ENCODE peak calls at places on chromosomes 13 and 19, in five cellular contexts. R is PC-9, E is upper lobe of right lung, Y is psoas muscle, L is stomach. J is an unnamed sample.

GRCh38 chr19:40610396-40611064 is 9.4 kb downstream of the LTBP4 start:
- DNase-seq in L (peak; percentile 77), R (no peak), E (peak; percentile 87), Y (peak; percentile 88), J (no peak)

GRCh38 chr19:57406516-57407123 is 4.3 kb upstream of the ZNF17 start:
- DNase-seq in E (peak; percentile 77), L (peak; percentile 34), Y (peak; percentile 62), R (peak; percentile 61), J (peak; percentile 69)

GRCh38 chr13:93552596-93552995 is 326.0 kb downstream of the GPC6 start:
- DNase-seq in L (no peak), R (no peak), E (no peak), Y (no peak), J (no peak)

GRCh38 chr13:95300625-95301134 is 571 bp downstream of the ABCC4 start:
- DNase-seq in R (no peak), L (peak; percentile 30), Y (peak; percentile 66), E (peak; percentile 85), J (peak; percentile 58)

GRCh38 chr13:22428188-22428828 is 752.5 kb upstream of the SGCG start:
- DNase-seq in L (no peak), E (no peak), Y (no peak), R (no peak), J (no peak)

GRCh38 chr19:57719424-57719823 is 8.0 kb downstream of the ZNF671 start:
- DNase-seq in Y (no peak), E (no peak), R (no peak), L (no peak), J (no peak)

GRCh38 chr13:29758591-29759114 is 91.8 kb downstream of the UBL3 start:
- DNase-seq in R (peak; percentile 73), E (peak; percentile 81), L (peak; percentile 35), Y (no peak), J (no peak)

GRCh38 chr13:97946951-97947588 is 6.4 kb upstream of the IPO5 start:
- DNase-seq in L (no peak), Y (no peak), R (peak; percentile 91), E (no peak), J (peak; percentile 92)

GRCh38 chr13:29438772-29439171 is 156.7 kb downstream of the SLC7A1 start:
- DNase-seq in L (no peak), R (no peak), E (no peak), Y (no peak), J (no peak)

GRCh38 chr19:23783634-23784033 is 24.9 kb upstream of the ZNF681 start:
- DNase-seq in Y (no peak), R (no peak), E (no peak), L (no peak), J (no peak)

GRCh38 chr19:16836115-16836905 is 7.1 kb downstream of the SIN3B start:
- DNase-seq in R (no peak), E (no peak), L (no peak), Y (no peak), J (no peak)

GRCh38 chr19:45079063-45079910 is at the start of gene GEMIN7:
- DNase-seq in Y (peak; percentile 89), L (peak; percentile 84), R (peak; percentile 64), E (peak; percentile 89), J (peak; percentile 67)

GRCh38 chr13:42991892-42992584 is at the start of gene EPSTI1:
- DNase-seq in R (no peak), L (peak; percentile 75), Y (peak; percentile 70), E (peak; percentile 85), J (peak; percentile 53)

GRCh38 chr13:54949735-54950134 is 1921.1 kb downstream of the OLFM4 start:
- DNase-seq in Y (no peak), E (no peak), L (no peak), R (no peak), J (peak; percentile 26)

GRCh38 chr13:54092686-54093085 is 1064.1 kb downstream of the OLFM4 start:
- DNase-seq in R (no peak), E (no peak), L (no peak), Y (no peak), J (no peak)

GRCh38 chr13:50707533-50708096 is 135.9 kb downstream of the DLEU7 start:
- DNase-seq in L (no peak), E (no peak), R (no peak), Y (no peak), J (no peak)

GRCh38 chr19:2733930-2734588 is 5.8 kb downstream of the SLC39A3 start:
- DNase-seq in E (no peak), L (no peak), Y (peak; percentile 34), R (no peak), J (peak; percentile 42)

GRCh38 chr19:14039181-14039580 is 7.6 kb downstream of the IL27RA start:
- DNase-seq in E (no peak), Y (no peak), R (no peak), L (no peak), J (no peak)

GRCh38 chr19:6381030-6381750 is 5.5 kb upstream of the PSPN start:
- DNase-seq in R (no peak), Y (no peak), E (no peak), L (no peak), J (no peak)

GRCh38 chr13:66680031-66680430 is 550.1 kb downstream of the PCDH9 start:
- DNase-seq in L (no peak), Y (no peak), R (no peak), E (no peak), J (no peak)

GRCh38 chr13:104954210-104954609 is 1581.3 kb downstream of the EFNB2 start:
- DNase-seq in E (no peak), L (no peak), R (peak; percentile 39), Y (no peak), J (no peak)

GRCh38 chr13:90641884-90642283 is 705.6 kb upstream of the MIR17HG start:
- DNase-seq in E (no peak), R (no peak), Y (no peak), L (no peak), J (no peak)

GRCh38 chr13:82867284-82867683 is 1015.0 kb downstream of the SLITRK1 start:
- DNase-seq in R (no peak), L (no peak), E (no peak), Y (no peak), J (no peak)

GRCh38 chr13:41512441-41512840 is 55.1 kb downstream of the RGCC start:
- DNase-seq in R (no peak), Y (no peak), L (no peak), E (no peak), J (no peak)

GRCh38 chr19:55552206-55552605 is 6.9 kb upstream of the SBK3 start:
- DNase-seq in R (no peak), Y (no peak), E (no peak), L (no peak), J (no peak)

GRCh38 chr13:51925865-51926527 is 64.2 kb downstream of the CCDC70 start:
- DNase-seq in E (no peak), R (no peak), Y (no peak), L (no peak), J (no peak)

GRCh38 chr13:51921790-51922740 is 60.3 kb downstream of the CCDC70 start:
- DNase-seq in E (no peak), L (no peak), R (no peak), Y (no peak), J (no peak)

GRCh38 chr13:51922771-51923480 is 61.2 kb downstream of the CCDC70 start:
- DNase-seq in R (no peak), E (no peak), L (no peak), Y (no peak), J (no peak)

GRCh38 chr13:51924756-51925544 is 63.2 kb downstream of the CCDC70 start:
- DNase-seq in E (no peak), Y (no peak), R (no peak), L (no peak), J (no peak)

DNA sequence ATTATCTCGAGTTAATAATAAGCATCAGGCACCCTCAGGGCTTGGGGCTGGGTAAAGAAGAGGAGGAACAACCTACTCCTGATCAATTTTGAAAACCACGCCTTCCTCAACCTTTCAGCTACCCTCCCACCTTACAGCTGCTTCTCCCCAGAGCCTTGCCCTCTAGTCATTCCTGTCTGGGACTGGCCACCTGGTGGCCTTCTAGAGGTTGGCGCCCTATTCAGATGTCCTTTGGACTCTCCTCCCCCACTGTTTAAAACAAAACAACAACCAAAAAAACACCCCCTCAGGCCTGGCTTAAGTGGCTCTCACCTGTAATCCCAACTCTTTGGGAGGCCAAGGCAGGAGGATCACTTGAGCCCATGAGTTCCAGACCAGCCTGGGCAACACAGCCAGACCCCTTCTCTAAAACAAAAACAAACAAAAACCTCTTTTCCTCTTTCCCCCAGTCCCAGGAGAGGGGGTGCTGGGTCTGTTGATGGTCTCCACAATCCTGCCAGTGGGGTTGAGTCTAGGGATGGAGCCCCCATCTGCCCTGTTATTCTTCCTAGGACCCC is 62.3 kb downstream of the CCDC70 start:
- DNase-seq in E (no peak), Y (no peak), L (peak; percentile 25), R (no peak), J (peak; percentile 29)
- TF ChIP-seq CTCF in E (no peak), Y (no peak), L (no peak), R (peak; percentile 64), J (no peak)

GRCh38 chr19:15378529-15379082 is 981 bp downstream of the AKAP8 start:
- DNase-seq in L (peak; percentile 59), E (peak; percentile 79), R (peak; percentile 53), Y (peak; percentile 71), J (peak; percentile 55)

GRCh38 chr19:15381864-15382263 is 2.3 kb upstream of the AKAP8 start:
- DNase-seq in R (no peak), Y (peak; percentile 11), E (peak; percentile 32), L (no peak), J (no peak)

GRCh38 chr19:15379996-15380647 is 535 bp upstream of the AKAP8 start:
- DNase-seq in L (peak; percentile 56), R (peak; percentile 78), E (no peak), Y (peak; percentile 80), J (peak; percentile 49)

GRCh38 chr19:15379083-15379995 is at the start of gene AKAP8:
- DNase-seq in R (peak; percentile 98), Y (peak; percentile 99), E (peak; percentile 99), L (peak; percentile 99), J (peak; percentile 100)

GRCh38 chr19:15381429-15381828 is 1.8 kb upstream of the AKAP8 start:
- DNase-seq in E (no peak), L (no peak), R (no peak), Y (no peak), J (no peak)
- H3K27ac ChIP-seq in E (no peak overlapping the region), L (no peak overlapping the region), R (no peak overlapping the region), Y (peak overlapping the region; percentile 1), J (no peak overlapping the region)

DNA sequence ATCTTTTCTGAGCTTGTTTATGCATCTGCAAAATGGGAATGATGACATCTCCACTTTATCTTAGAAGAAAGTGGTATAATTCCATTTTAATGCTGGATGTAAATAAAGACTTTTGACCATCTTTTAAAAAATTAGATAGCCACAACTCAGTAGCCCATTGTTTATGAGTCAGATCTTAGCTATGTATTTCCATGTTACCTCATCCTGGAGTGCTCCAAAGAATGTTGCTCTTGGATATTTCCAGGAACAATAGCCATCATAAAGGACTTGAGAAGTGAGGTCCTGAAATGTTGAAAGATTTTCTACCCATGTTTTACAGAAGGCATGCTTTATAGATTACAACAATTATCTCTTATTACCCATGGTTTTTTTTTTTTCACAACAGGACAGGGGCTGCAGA is 229.3 kb upstream of the EDNRB start:
- DNase-seq in E (no peak), Y (no peak), L (no peak), R (peak; percentile 44), J (peak; percentile 11)
- TF ChIP-seq CTCF in E (no peak), Y (no peak), L (no peak), R (no peak), J (no peak)

DNA sequence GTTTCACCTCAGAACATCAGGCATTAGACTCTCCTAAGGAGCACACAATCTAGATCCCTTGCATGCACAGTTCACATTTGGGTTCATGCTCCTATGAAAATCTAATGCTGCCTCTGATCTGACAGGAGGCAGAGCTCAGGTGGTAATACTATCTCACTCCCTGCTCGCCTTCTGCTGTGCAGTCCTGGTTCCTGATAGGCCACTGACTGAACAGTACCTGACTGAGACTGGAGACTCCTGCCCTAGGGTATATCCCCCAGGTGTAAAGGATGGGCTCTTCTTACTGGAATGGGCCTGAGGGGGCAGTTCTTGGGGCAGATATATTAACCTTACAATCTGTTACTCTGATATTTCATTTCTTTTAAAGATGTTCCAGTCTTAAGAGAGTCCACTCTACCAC is 6.3 kb downstream of the OBI1 start:
- DNase-seq in L (no peak), Y (no peak), E (no peak), R (no peak), J (no peak)
- H3K27ac ChIP-seq in L (no peak overlapping the region), Y (no peak overlapping the region), E (no peak overlapping the region), R (no peak overlapping the region), J (no peak overlapping the region)

J was measured in RWPE1.